ENCODE peak calls at places on chromosomes 1 and 21, in six cellular contexts. One of them, this sample, is unnamed.
A peak's percentile ranks its signal among the peaks of the same experiment; 100 is the strongest.

GRCh38 chr1:56676571-56677035 is 31.5 kb downstream of the PRKAA2 start:
- DNase-seq in NCI-H1105 treated with DMSO at 0.1 percent for 48 hours: no peak
- DNase-seq in left ventricle myocardium inferior: no peak
- DNase-seq in activated naive CD4-positive, alpha-beta T cell treated with Interleukin-2 at 50 U/mL for 16 hours: no peak
- DNase-seq in sigmoid colon: no peak
- DNase-seq in activated T-helper 9 cell treated with anti-CD3 and anti-CD28 coated beads, Interleukin-2, amount 50 U/mL, for 16 hours: no peak
- DNase-seq in this sample: no peak

GRCh38 chr1:51644533-51645197 is 27.8 kb downstream of the OSBPL9 start:
- DNase-seq in NCI-H1105 treated with DMSO at 0.1 percent for 48 hours: no peak
- DNase-seq in left ventricle myocardium inferior: no peak
- DNase-seq in activated naive CD4-positive, alpha-beta T cell treated with Interleukin-2 at 50 U/mL for 16 hours: no peak
- DNase-seq in sigmoid colon: peak; percentile 75
- DNase-seq in activated T-helper 9 cell treated with anti-CD3 and anti-CD28 coated beads, Interleukin-2, amount 50 U/mL, for 16 hours: no peak
- DNase-seq in this sample: no peak

GRCh38 chr1:21816602-21817302 is 4.7 kb downstream of the LDLRAD2 start:
- DNase-seq in NCI-H1105 treated with DMSO at 0.1 percent for 48 hours: no peak
- DNase-seq in left ventricle myocardium inferior: no peak
- DNase-seq in activated naive CD4-positive, alpha-beta T cell treated with Interleukin-2 at 50 U/mL for 16 hours: no peak
- DNase-seq in sigmoid colon: no peak
- DNase-seq in activated T-helper 9 cell treated with anti-CD3 and anti-CD28 coated beads, Interleukin-2, amount 50 U/mL, for 16 hours: no peak
- DNase-seq in this sample: no peak

GRCh38 chr1:35539073-35539823 is 18.0 kb downstream of the KIAA0319L start:
- DNase-seq in NCI-H1105 treated with DMSO at 0.1 percent for 48 hours: no peak
- DNase-seq in left ventricle myocardium inferior: no peak
- DNase-seq in activated naive CD4-positive, alpha-beta T cell treated with Interleukin-2 at 50 U/mL for 16 hours: peak; percentile 22
- DNase-seq in sigmoid colon: no peak
- DNase-seq in activated T-helper 9 cell treated with anti-CD3 and anti-CD28 coated beads, Interleukin-2, amount 50 U/mL, for 16 hours: no peak
- DNase-seq in this sample: no peak

GRCh38 chr1:226826479-226827245 is 43.8 kb upstream of the PSEN2 start:
- DNase-seq in NCI-H1105 treated with DMSO at 0.1 percent for 48 hours: no peak
- DNase-seq in left ventricle myocardium inferior: no peak
- DNase-seq in activated naive CD4-positive, alpha-beta T cell treated with Interleukin-2 at 50 U/mL for 16 hours: no peak
- DNase-seq in sigmoid colon: no peak
- DNase-seq in activated T-helper 9 cell treated with anti-CD3 and anti-CD28 coated beads, Interleukin-2, amount 50 U/mL, for 16 hours: no peak
- DNase-seq in this sample: no peak

GRCh38 chr1:58155418-58156123 is 391.0 kb downstream of the OMA1 start:
- DNase-seq in NCI-H1105 treated with DMSO at 0.1 percent for 48 hours: no peak
- DNase-seq in left ventricle myocardium inferior: peak; percentile 38
- DNase-seq in activated naive CD4-positive, alpha-beta T cell treated with Interleukin-2 at 50 U/mL for 16 hours: no peak
- DNase-seq in sigmoid colon: no peak
- DNase-seq in activated T-helper 9 cell treated with anti-CD3 and anti-CD28 coated beads, Interleukin-2, amount 50 U/mL, for 16 hours: no peak
- DNase-seq in this sample: no peak

GRCh38 chr1:154115180-154115579 is 39.7 kb downstream of the NUP210L start:
- DNase-seq in NCI-H1105 treated with DMSO at 0.1 percent for 48 hours: peak; percentile 3
- DNase-seq in left ventricle myocardium inferior: no peak
- DNase-seq in activated naive CD4-positive, alpha-beta T cell treated with Interleukin-2 at 50 U/mL for 16 hours: no peak
- DNase-seq in sigmoid colon: no peak
- DNase-seq in activated T-helper 9 cell treated with anti-CD3 and anti-CD28 coated beads, Interleukin-2, amount 50 U/mL, for 16 hours: no peak
- DNase-seq in this sample: no peak

GRCh38 chr1:27993241-27993640 is 33.5 kb downstream of the XKR8 start:
- DNase-seq in NCI-H1105 treated with DMSO at 0.1 percent for 48 hours: no peak
- DNase-seq in left ventricle myocardium inferior: no peak
- DNase-seq in activated naive CD4-positive, alpha-beta T cell treated with Interleukin-2 at 50 U/mL for 16 hours: peak; percentile 27
- DNase-seq in sigmoid colon: no peak
- DNase-seq in activated T-helper 9 cell treated with anti-CD3 and anti-CD28 coated beads, Interleukin-2, amount 50 U/mL, for 16 hours: no peak
- DNase-seq in this sample: peak; percentile 19

GRCh38 chr21:36806103-36806502 is 107.2 kb downstream of the SIM2 start:
- DNase-seq in NCI-H1105 treated with DMSO at 0.1 percent for 48 hours: no peak
- DNase-seq in left ventricle myocardium inferior: no peak
- DNase-seq in activated naive CD4-positive, alpha-beta T cell treated with Interleukin-2 at 50 U/mL for 16 hours: no peak
- DNase-seq in sigmoid colon: no peak
- DNase-seq in activated T-helper 9 cell treated with anti-CD3 and anti-CD28 coated beads, Interleukin-2, amount 50 U/mL, for 16 hours: no peak
- DNase-seq in this sample: no peak

GRCh38 chr1:87953732-87954344 is 625.2 kb downstream of the LMO4 start:
- DNase-seq in NCI-H1105 treated with DMSO at 0.1 percent for 48 hours: peak; percentile 71
- DNase-seq in left ventricle myocardium inferior: peak; percentile 38
- DNase-seq in activated naive CD4-positive, alpha-beta T cell treated with Interleukin-2 at 50 U/mL for 16 hours: peak; percentile 56
- DNase-seq in sigmoid colon: peak; percentile 77
- DNase-seq in activated T-helper 9 cell treated with anti-CD3 and anti-CD28 coated beads, Interleukin-2, amount 50 U/mL, for 16 hours: peak; percentile 32
- DNase-seq in this sample: peak; percentile 17

GRCh38 chr1:158087320-158087927 is 93.3 kb upstream of the CD1D start:
- DNase-seq in NCI-H1105 treated with DMSO at 0.1 percent for 48 hours: peak; percentile 53
- DNase-seq in left ventricle myocardium inferior: peak; percentile 35
- DNase-seq in activated naive CD4-positive, alpha-beta T cell treated with Interleukin-2 at 50 U/mL for 16 hours: peak; percentile 11
- DNase-seq in sigmoid colon: peak; percentile 78
- DNase-seq in activated T-helper 9 cell treated with anti-CD3 and anti-CD28 coated beads, Interleukin-2, amount 50 U/mL, for 16 hours: no peak
- DNase-seq in this sample: no peak

GRCh38 chr21:27817061-27817460 is 850.2 kb upstream of the ADAMTS5 start:
- DNase-seq in NCI-H1105 treated with DMSO at 0.1 percent for 48 hours: no peak
- DNase-seq in left ventricle myocardium inferior: no peak
- DNase-seq in activated naive CD4-positive, alpha-beta T cell treated with Interleukin-2 at 50 U/mL for 16 hours: no peak
- DNase-seq in sigmoid colon: no peak
- DNase-seq in activated T-helper 9 cell treated with anti-CD3 and anti-CD28 coated beads, Interleukin-2, amount 50 U/mL, for 16 hours: no peak
- DNase-seq in this sample: no peak

GRCh38 chr1:154219511-154219910 is 1.2 kb upstream of the UBAP2L start:
- DNase-seq in NCI-H1105 treated with DMSO at 0.1 percent for 48 hours: no peak
- DNase-seq in left ventricle myocardium inferior: no peak
- DNase-seq in activated naive CD4-positive, alpha-beta T cell treated with Interleukin-2 at 50 U/mL for 16 hours: no peak
- DNase-seq in sigmoid colon: no peak
- DNase-seq in activated T-helper 9 cell treated with anti-CD3 and anti-CD28 coated beads, Interleukin-2, amount 50 U/mL, for 16 hours: no peak
- DNase-seq in this sample: no peak

GRCh38 chr21:37582613-37583012 is 216.0 kb downstream of the DYRK1A start:
- DNase-seq in NCI-H1105 treated with DMSO at 0.1 percent for 48 hours: peak; percentile 3
- DNase-seq in left ventricle myocardium inferior: no peak
- DNase-seq in activated naive CD4-positive, alpha-beta T cell treated with Interleukin-2 at 50 U/mL for 16 hours: no peak
- DNase-seq in sigmoid colon: no peak
- DNase-seq in activated T-helper 9 cell treated with anti-CD3 and anti-CD28 coated beads, Interleukin-2, amount 50 U/mL, for 16 hours: no peak
- DNase-seq in this sample: no peak

GRCh38 chr1:57824535-57824934 is 400.7 kb upstream of the DAB1 start:
- DNase-seq in NCI-H1105 treated with DMSO at 0.1 percent for 48 hours: peak; percentile 44
- DNase-seq in left ventricle myocardium inferior: no peak
- DNase-seq in activated naive CD4-positive, alpha-beta T cell treated with Interleukin-2 at 50 U/mL for 16 hours: no peak
- DNase-seq in sigmoid colon: no peak
- DNase-seq in activated T-helper 9 cell treated with anti-CD3 and anti-CD28 coated beads, Interleukin-2, amount 50 U/mL, for 16 hours: no peak
- DNase-seq in this sample: no peak

GRCh38 chr1:203622486-203622885 is 4.1 kb upstream of the ATP2B4 start:
- DNase-seq in NCI-H1105 treated with DMSO at 0.1 percent for 48 hours: no peak
- DNase-seq in left ventricle myocardium inferior: no peak
- DNase-seq in activated naive CD4-positive, alpha-beta T cell treated with Interleukin-2 at 50 U/mL for 16 hours: no peak
- DNase-seq in sigmoid colon: no peak
- DNase-seq in activated T-helper 9 cell treated with anti-CD3 and anti-CD28 coated beads, Interleukin-2, amount 50 U/mL, for 16 hours: no peak
- DNase-seq in this sample: no peak

GRCh38 chr21:46122241-46122671 is 24.3 kb downstream of the COL6A2 start:
- DNase-seq in NCI-H1105 treated with DMSO at 0.1 percent for 48 hours: no peak
- DNase-seq in left ventricle myocardium inferior: peak; percentile 14
- DNase-seq in activated naive CD4-positive, alpha-beta T cell treated with Interleukin-2 at 50 U/mL for 16 hours: no peak
- DNase-seq in sigmoid colon: peak; percentile 57
- DNase-seq in activated T-helper 9 cell treated with anti-CD3 and anti-CD28 coated beads, Interleukin-2, amount 50 U/mL, for 16 hours: no peak
- DNase-seq in this sample: no peak

GRCh38 chr1:51488372-51489050 is 30.6 kb downstream of the EPS15 start:
- DNase-seq in NCI-H1105 treated with DMSO at 0.1 percent for 48 hours: no peak
- DNase-seq in left ventricle myocardium inferior: no peak
- DNase-seq in activated naive CD4-positive, alpha-beta T cell treated with Interleukin-2 at 50 U/mL for 16 hours: no peak
- DNase-seq in sigmoid colon: no peak
- DNase-seq in activated T-helper 9 cell treated with anti-CD3 and anti-CD28 coated beads, Interleukin-2, amount 50 U/mL, for 16 hours: no peak
- DNase-seq in this sample: no peak

GRCh38 chr1:208086116-208086515 is 158.1 kb downstream of the PLXNA2 start:
- DNase-seq in NCI-H1105 treated with DMSO at 0.1 percent for 48 hours: no peak
- DNase-seq in left ventricle myocardium inferior: no peak
- DNase-seq in activated naive CD4-positive, alpha-beta T cell treated with Interleukin-2 at 50 U/mL for 16 hours: no peak
- DNase-seq in sigmoid colon: no peak
- DNase-seq in activated T-helper 9 cell treated with anti-CD3 and anti-CD28 coated beads, Interleukin-2, amount 50 U/mL, for 16 hours: no peak
- DNase-seq in this sample: no peak

GRCh38 chr1:203271962-203272632 is 33.2 kb upstream of the BTG2 start:
- DNase-seq in NCI-H1105 treated with DMSO at 0.1 percent for 48 hours: no peak
- DNase-seq in left ventricle myocardium inferior: no peak
- DNase-seq in activated naive CD4-positive, alpha-beta T cell treated with Interleukin-2 at 50 U/mL for 16 hours: no peak
- DNase-seq in sigmoid colon: no peak
- DNase-seq in activated T-helper 9 cell treated with anti-CD3 and anti-CD28 coated beads, Interleukin-2, amount 50 U/mL, for 16 hours: no peak
- DNase-seq in this sample: no peak

GRCh38 chr1:23865543-23865930 is 2.6 kb downstream of the FUCA1 start:
- DNase-seq in NCI-H1105 treated with DMSO at 0.1 percent for 48 hours: no peak
- DNase-seq in left ventricle myocardium inferior: no peak
- DNase-seq in activated naive CD4-positive, alpha-beta T cell treated with Interleukin-2 at 50 U/mL for 16 hours: no peak
- DNase-seq in sigmoid colon: no peak
- DNase-seq in activated T-helper 9 cell treated with anti-CD3 and anti-CD28 coated beads, Interleukin-2, amount 50 U/mL, for 16 hours: no peak
- DNase-seq in this sample: no peak

GRCh38 chr21:35509004-35509704 is 460.1 kb upstream of the RUNX1 start:
- DNase-seq in NCI-H1105 treated with DMSO at 0.1 percent for 48 hours: no peak
- DNase-seq in left ventricle myocardium inferior: no peak
- DNase-seq in activated naive CD4-positive, alpha-beta T cell treated with Interleukin-2 at 50 U/mL for 16 hours: no peak
- DNase-seq in sigmoid colon: no peak
- DNase-seq in activated T-helper 9 cell treated with anti-CD3 and anti-CD28 coated beads, Interleukin-2, amount 50 U/mL, for 16 hours: no peak
- DNase-seq in this sample: no peak

GRCh38 chr1:65231718-65232330 is 77.5 kb upstream of the DNAJC6 start:
- DNase-seq in NCI-H1105 treated with DMSO at 0.1 percent for 48 hours: no peak
- DNase-seq in left ventricle myocardium inferior: no peak
- DNase-seq in activated naive CD4-positive, alpha-beta T cell treated with Interleukin-2 at 50 U/mL for 16 hours: no peak
- DNase-seq in sigmoid colon: no peak
- DNase-seq in activated T-helper 9 cell treated with anti-CD3 and anti-CD28 coated beads, Interleukin-2, amount 50 U/mL, for 16 hours: no peak
- DNase-seq in this sample: no peak

GRCh38 chr1:197463142-197463541 is 195.1 kb downstream of the CRB1 start:
- DNase-seq in NCI-H1105 treated with DMSO at 0.1 percent for 48 hours: no peak
- DNase-seq in left ventricle myocardium inferior: no peak
- DNase-seq in activated naive CD4-positive, alpha-beta T cell treated with Interleukin-2 at 50 U/mL for 16 hours: no peak
- DNase-seq in sigmoid colon: no peak
- DNase-seq in activated T-helper 9 cell treated with anti-CD3 and anti-CD28 coated beads, Interleukin-2, amount 50 U/mL, for 16 hours: no peak
- DNase-seq in this sample: no peak

GRCh38 chr1:2840036-2840809 is 38.7 kb upstream of the TTC34 start:
- DNase-seq in NCI-H1105 treated with DMSO at 0.1 percent for 48 hours: no peak
- DNase-seq in left ventricle myocardium inferior: no peak
- DNase-seq in activated naive CD4-positive, alpha-beta T cell treated with Interleukin-2 at 50 U/mL for 16 hours: peak; percentile 60
- DNase-seq in sigmoid colon: no peak
- DNase-seq in activated T-helper 9 cell treated with anti-CD3 and anti-CD28 coated beads, Interleukin-2, amount 50 U/mL, for 16 hours: peak; percentile 28
- DNase-seq in this sample: peak; percentile 19

GRCh38 chr1:38134294-38134755 is 87.7 kb upstream of the POU3F1 start:
- DNase-seq in NCI-H1105 treated with DMSO at 0.1 percent for 48 hours: no peak
- DNase-seq in left ventricle myocardium inferior: no peak
- DNase-seq in activated naive CD4-positive, alpha-beta T cell treated with Interleukin-2 at 50 U/mL for 16 hours: no peak
- DNase-seq in sigmoid colon: no peak
- DNase-seq in activated T-helper 9 cell treated with anti-CD3 and anti-CD28 coated beads, Interleukin-2, amount 50 U/mL, for 16 hours: no peak
- DNase-seq in this sample: no peak

GRCh38 chr1:231062500-231063270 is 22.6 kb upstream of the FAM89A start:
- DNase-seq in NCI-H1105 treated with DMSO at 0.1 percent for 48 hours: no peak
- DNase-seq in left ventricle myocardium inferior: no peak
- DNase-seq in activated naive CD4-positive, alpha-beta T cell treated with Interleukin-2 at 50 U/mL for 16 hours: no peak
- DNase-seq in sigmoid colon: no peak
- DNase-seq in activated T-helper 9 cell treated with anti-CD3 and anti-CD28 coated beads, Interleukin-2, amount 50 U/mL, for 16 hours: no peak
- DNase-seq in this sample: no peak

GRCh38 chr21:34869541-34869940 is 179.6 kb downstream of the RUNX1 start:
- DNase-seq in NCI-H1105 treated with DMSO at 0.1 percent for 48 hours: no peak
- DNase-seq in left ventricle myocardium inferior: no peak
- DNase-seq in activated naive CD4-positive, alpha-beta T cell treated with Interleukin-2 at 50 U/mL for 16 hours: no peak
- DNase-seq in sigmoid colon: no peak
- DNase-seq in activated T-helper 9 cell treated with anti-CD3 and anti-CD28 coated beads, Interleukin-2, amount 50 U/mL, for 16 hours: no peak
- DNase-seq in this sample: no peak

GRCh38 chr1:25425098-25426085 is 4.8 kb upstream of the RHCE start:
- DNase-seq in NCI-H1105 treated with DMSO at 0.1 percent for 48 hours: no peak
- DNase-seq in left ventricle myocardium inferior: no peak
- DNase-seq in activated naive CD4-positive, alpha-beta T cell treated with Interleukin-2 at 50 U/mL for 16 hours: no peak
- DNase-seq in sigmoid colon: no peak
- DNase-seq in activated T-helper 9 cell treated with anti-CD3 and anti-CD28 coated beads, Interleukin-2, amount 50 U/mL, for 16 hours: no peak
- DNase-seq in this sample: no peak

GRCh38 chr1:115074839-115075534 is 14.3 kb downstream of the TSPAN2 start:
- DNase-seq in NCI-H1105 treated with DMSO at 0.1 percent for 48 hours: no peak
- DNase-seq in left ventricle myocardium inferior: no peak
- DNase-seq in activated naive CD4-positive, alpha-beta T cell treated with Interleukin-2 at 50 U/mL for 16 hours: no peak
- DNase-seq in sigmoid colon: no peak
- DNase-seq in activated T-helper 9 cell treated with anti-CD3 and anti-CD28 coated beads, Interleukin-2, amount 50 U/mL, for 16 hours: no peak
- DNase-seq in this sample: no peak

GRCh38 chr21:34801519-34802132 is 132.8 kb downstream of the CLIC6 start:
- DNase-seq in NCI-H1105 treated with DMSO at 0.1 percent for 48 hours: peak; percentile 24
- DNase-seq in left ventricle myocardium inferior: no peak
- DNase-seq in activated naive CD4-positive, alpha-beta T cell treated with Interleukin-2 at 50 U/mL for 16 hours: no peak
- DNase-seq in sigmoid colon: no peak
- DNase-seq in activated T-helper 9 cell treated with anti-CD3 and anti-CD28 coated beads, Interleukin-2, amount 50 U/mL, for 16 hours: no peak
- DNase-seq in this sample: no peak

GRCh38 chr1:24793762-24794161 is 48.5 kb downstream of the CLIC4 start:
- DNase-seq in NCI-H1105 treated with DMSO at 0.1 percent for 48 hours: no peak
- DNase-seq in left ventricle myocardium inferior: no peak
- DNase-seq in activated naive CD4-positive, alpha-beta T cell treated with Interleukin-2 at 50 U/mL for 16 hours: no peak
- DNase-seq in sigmoid colon: no peak
- DNase-seq in activated T-helper 9 cell treated with anti-CD3 and anti-CD28 coated beads, Interleukin-2, amount 50 U/mL, for 16 hours: no peak
- DNase-seq in this sample: no peak

GRCh38 chr1:234775477-234776246 is 165.7 kb upstream of the IRF2BP2 start:
- DNase-seq in NCI-H1105 treated with DMSO at 0.1 percent for 48 hours: no peak
- DNase-seq in left ventricle myocardium inferior: no peak
- DNase-seq in activated naive CD4-positive, alpha-beta T cell treated with Interleukin-2 at 50 U/mL for 16 hours: peak; percentile 35
- DNase-seq in sigmoid colon: peak; percentile 62
- DNase-seq in activated T-helper 9 cell treated with anti-CD3 and anti-CD28 coated beads, Interleukin-2, amount 50 U/mL, for 16 hours: no peak
- DNase-seq in this sample: no peak

GRCh38 chr1:99525313-99525712 is 120.6 kb upstream of the PALMD start:
- DNase-seq in NCI-H1105 treated with DMSO at 0.1 percent for 48 hours: no peak
- DNase-seq in left ventricle myocardium inferior: no peak
- DNase-seq in activated naive CD4-positive, alpha-beta T cell treated with Interleukin-2 at 50 U/mL for 16 hours: no peak
- DNase-seq in sigmoid colon: no peak
- DNase-seq in activated T-helper 9 cell treated with anti-CD3 and anti-CD28 coated beads, Interleukin-2, amount 50 U/mL, for 16 hours: no peak
- DNase-seq in this sample: no peak

GRCh38 chr1:204435246-204435885 is 23.7 kb upstream of the PPP1R15B start:
- DNase-seq in NCI-H1105 treated with DMSO at 0.1 percent for 48 hours: no peak
- DNase-seq in left ventricle myocardium inferior: no peak
- DNase-seq in activated naive CD4-positive, alpha-beta T cell treated with Interleukin-2 at 50 U/mL for 16 hours: no peak
- DNase-seq in sigmoid colon: no peak
- DNase-seq in activated T-helper 9 cell treated with anti-CD3 and anti-CD28 coated beads, Interleukin-2, amount 50 U/mL, for 16 hours: no peak
- DNase-seq in this sample: no peak

GRCh38 chr1:206771353-206771722 is 765 bp downstream of the IL19 start:
- DNase-seq in NCI-H1105 treated with DMSO at 0.1 percent for 48 hours: no peak
- DNase-seq in left ventricle myocardium inferior: no peak
- DNase-seq in activated naive CD4-positive, alpha-beta T cell treated with Interleukin-2 at 50 U/mL for 16 hours: no peak
- DNase-seq in sigmoid colon: no peak
- DNase-seq in activated T-helper 9 cell treated with anti-CD3 and anti-CD28 coated beads, Interleukin-2, amount 50 U/mL, for 16 hours: no peak
- DNase-seq in this sample: no peak

GRCh38 chr21:42652527-42653491 is 612 bp upstream of the PDE9A start:
- DNase-seq in NCI-H1105 treated with DMSO at 0.1 percent for 48 hours: no peak
- DNase-seq in left ventricle myocardium inferior: peak; percentile 64
- DNase-seq in activated naive CD4-positive, alpha-beta T cell treated with Interleukin-2 at 50 U/mL for 16 hours: no peak
- DNase-seq in sigmoid colon: peak; percentile 92
- DNase-seq in activated T-helper 9 cell treated with anti-CD3 and anti-CD28 coated beads, Interleukin-2, amount 50 U/mL, for 16 hours: no peak
- DNase-seq in this sample: no peak

GRCh38 chr1:212477680-212478466 is 45.2 kb downstream of the NENF start:
- DNase-seq in NCI-H1105 treated with DMSO at 0.1 percent for 48 hours: no peak
- DNase-seq in left ventricle myocardium inferior: no peak
- DNase-seq in activated naive CD4-positive, alpha-beta T cell treated with Interleukin-2 at 50 U/mL for 16 hours: no peak
- DNase-seq in sigmoid colon: peak; percentile 32
- DNase-seq in activated T-helper 9 cell treated with anti-CD3 and anti-CD28 coated beads, Interleukin-2, amount 50 U/mL, for 16 hours: no peak
- DNase-seq in this sample: no peak

GRCh38 chr1:219304227-219305226 is 130.8 kb downstream of the LYPLAL1 start:
- DNase-seq in NCI-H1105 treated with DMSO at 0.1 percent for 48 hours: peak; percentile 19
- DNase-seq in left ventricle myocardium inferior: peak; percentile 46
- DNase-seq in activated naive CD4-positive, alpha-beta T cell treated with Interleukin-2 at 50 U/mL for 16 hours: no peak
- DNase-seq in sigmoid colon: no peak
- DNase-seq in activated T-helper 9 cell treated with anti-CD3 and anti-CD28 coated beads, Interleukin-2, amount 50 U/mL, for 16 hours: no peak
- DNase-seq in this sample: no peak

GRCh38 chr1:172897738-172898137 is 153.0 kb downstream of the TNFSF18 start:
- DNase-seq in NCI-H1105 treated with DMSO at 0.1 percent for 48 hours: no peak
- DNase-seq in left ventricle myocardium inferior: no peak
- DNase-seq in activated naive CD4-positive, alpha-beta T cell treated with Interleukin-2 at 50 U/mL for 16 hours: no peak
- DNase-seq in sigmoid colon: no peak
- DNase-seq in activated T-helper 9 cell treated with anti-CD3 and anti-CD28 coated beads, Interleukin-2, amount 50 U/mL, for 16 hours: no peak
- DNase-seq in this sample: no peak